ENCODE peak calls at places on chromosomes 2 and 18, in four cellular contexts. One of them, this sample, is unnamed.

GRCh38 chr2:167380555-167380954 is 492.3 kb downstream of the XIRP2 start:
- DNase-seq in type B pancreatic cell: no peak
- DNase-seq in heart left ventricle: no peak
- DNase-seq in activated CD4-positive, CD25-positive, alpha-beta regulatory T cell: no peak
- DNase-seq in this sample: no peak

GRCh38 chr2:151669585-151670081 is 64.6 kb downstream of the NEB start:
- DNase-seq in type B pancreatic cell: no peak
- DNase-seq in heart left ventricle: no peak
- DNase-seq in activated CD4-positive, CD25-positive, alpha-beta regulatory T cell: no peak
- DNase-seq in this sample: no peak

GRCh38 chr2:73908689-73909652 is 16.2 kb downstream of the ACTG2 start:
- DNase-seq in type B pancreatic cell: peak; percentile 27
- DNase-seq in heart left ventricle: no peak
- DNase-seq in activated CD4-positive, CD25-positive, alpha-beta regulatory T cell: no peak
- DNase-seq in this sample: no peak

GRCh38 chr18:51248685-51249084 is 51.2 kb upstream of the MEX3C start:
- DNase-seq in type B pancreatic cell: no peak
- DNase-seq in heart left ventricle: no peak
- DNase-seq in activated CD4-positive, CD25-positive, alpha-beta regulatory T cell: no peak
- DNase-seq in this sample: no peak

GRCh38 chr18:36481935-36482334 is 184.4 kb downstream of the FHOD3 start:
- DNase-seq in type B pancreatic cell: no peak
- DNase-seq in heart left ventricle: no peak
- DNase-seq in activated CD4-positive, CD25-positive, alpha-beta regulatory T cell: no peak
- DNase-seq in this sample: no peak

GRCh38 chr2:96265349-96265839 is 403 bp downstream of the TMEM127 start:
- DNase-seq in type B pancreatic cell: peak; percentile 76
- DNase-seq in heart left ventricle: peak; percentile 74
- DNase-seq in activated CD4-positive, CD25-positive, alpha-beta regulatory T cell: peak; percentile 47
- DNase-seq in this sample: no peak

GRCh38 chr2:98457045-98457696 is 12.5 kb downstream of the INPP4A start:
- DNase-seq in type B pancreatic cell: peak; percentile 20
- DNase-seq in heart left ventricle: no peak
- DNase-seq in activated CD4-positive, CD25-positive, alpha-beta regulatory T cell: no peak
- DNase-seq in this sample: peak; percentile 84

GRCh38 chr2:204869142-204869823 is 324.0 kb downstream of the PARD3B start:
- DNase-seq in type B pancreatic cell: no peak
- DNase-seq in heart left ventricle: no peak
- DNase-seq in activated CD4-positive, CD25-positive, alpha-beta regulatory T cell: no peak
- DNase-seq in this sample: no peak

This sample was measured in NCI-H460.